ENCODE peak calls at places on chromosome 14, in six cellular contexts. N is gastrocnemius medialis, P is A673, I is AG04450, M is fibroblast of lung, U is cardiac muscle cell. F is an unnamed sample.

GRCh38 chr14:77043177-77043983 is 14.9 kb upstream of the IRF2BPL start:
- DNase-seq in N (no peak), P (peak), I (no peak), M (peak), U (peak), F (peak)

GRCh38 chr14:98715054-98715453 is 556.9 kb downstream of the BCL11B start:
- DNase-seq in N (peak), P (no peak), I (no peak), M (no peak), U (no peak), F (no peak)

GRCh38 chr14:33629721-33630287 is 321.1 kb downstream of the EGLN3 start:
- DNase-seq in N (no peak), P (no peak), I (no peak), M (peak), U (no peak), F (no peak)

GRCh38 chr14:21987937-21988336 is 314.3 kb upstream of the OR4E1 start:
- DNase-seq in N (no peak), P (peak), I (no peak), M (no peak), U (peak), F (no peak)

GRCh38 chr14:20494935-20495766 is 10.2 kb upstream of the RNASE10 start:
- DNase-seq in N (no peak), P (peak), I (no peak), M (peak), U (no peak), F (no peak)

GRCh38 chr14:94394594-94395305 is 6.3 kb upstream of the SERPINA1 start:
- DNase-seq in N (peak), P (peak), I (no peak), M (peak), U (no peak), F (peak)

GRCh38 chr14:89640141-89640540 is 223.1 kb upstream of the FOXN3 start:
- DNase-seq in N (no peak), P (no peak), I (no peak), M (peak), U (no peak), F (no peak)

GRCh38 chr14:103613517-103613916 is 15.5 kb upstream of the KLC1 start:
- DNase-seq in N (no peak), P (no peak), I (no peak), M (no peak), U (no peak), F (no peak)

GRCh38 chr14:68733086-68733621 is 59.7 kb downstream of the ZFP36L1 start:
- DNase-seq in N (no peak), P (no peak), I (no peak), M (no peak), U (no peak), F (no peak)

GRCh38 chr14:92549853-92550244 is 36.3 kb downstream of the RIN3 start:
- DNase-seq in N (no peak), P (no peak), I (no peak), M (peak), U (no peak), F (peak)

GRCh38 chr14:25896777-25897176 is 701.1 kb downstream of the NOVA1 start:
- DNase-seq in N (no peak), P (no peak), I (no peak), M (no peak), U (no peak), F (no peak)

GRCh38 chr14:66709292-66709691 is 201.3 kb downstream of the GPHN start:
- DNase-seq in N (no peak), P (peak), I (no peak), M (peak), U (no peak), F (no peak)

GRCh38 chr14:53126705-53127104 is 26.4 kb downstream of the DDHD1 start:
- DNase-seq in N (no peak), P (no peak), I (no peak), M (no peak), U (no peak), F (no peak)

GRCh38 chr14:78074546-78074945 is 95.6 kb upstream of the NRXN3 start:
- DNase-seq in N (no peak), P (no peak), I (no peak), M (peak), U (peak), F (peak)

GRCh38 chr14:64796369-64796768 is 83.3 kb downstream of the SPTB start:
- DNase-seq in N (no peak), P (no peak), I (no peak), M (no peak), U (no peak), F (no peak)

GRCh38 chr14:64800000-64800399 is 79.7 kb downstream of the SPTB start:
- DNase-seq in N (no peak), P (peak), I (no peak), M (peak), U (peak), F (peak)

GRCh38 chr14:64801046-64801445 is 78.7 kb downstream of the SPTB start:
- DNase-seq in N (no peak), P (no peak), I (no peak), M (no peak), U (no peak), F (no peak)

GRCh38 chr14:64801800-64802199 is 77.9 kb downstream of the SPTB start:
- DNase-seq in N (no peak), P (no peak), I (no peak), M (no peak), U (peak), F (no peak)

DNA sequence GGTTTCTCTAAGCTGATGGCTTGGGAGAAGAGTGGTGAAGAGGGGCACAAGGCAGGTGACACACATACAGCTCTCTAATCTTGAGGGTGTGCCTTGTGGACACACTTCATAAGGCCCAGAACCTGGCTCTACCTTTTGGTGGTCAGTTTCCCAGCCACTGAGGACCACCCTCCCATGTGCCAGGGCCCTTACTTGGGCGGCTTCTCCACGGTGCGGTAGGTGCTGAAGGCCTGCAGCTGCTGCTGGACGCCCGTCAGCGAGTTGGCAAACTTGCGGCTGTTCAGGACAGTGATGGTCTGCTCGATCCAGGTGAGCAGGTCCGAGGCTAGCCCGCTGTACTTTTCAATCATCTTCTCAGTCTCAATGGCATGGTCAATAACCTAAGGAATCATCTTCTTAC is 80.2 kb downstream of the SPTB start:
- DNase-seq in N (no peak), P (no peak), I (no peak), M (no peak), U (no peak), F (no peak)
- TF ChIP-seq CTCF in N (no peak), P (no peak), I (no peak), M (no peak), U (no peak), F (no peak)

DNA sequence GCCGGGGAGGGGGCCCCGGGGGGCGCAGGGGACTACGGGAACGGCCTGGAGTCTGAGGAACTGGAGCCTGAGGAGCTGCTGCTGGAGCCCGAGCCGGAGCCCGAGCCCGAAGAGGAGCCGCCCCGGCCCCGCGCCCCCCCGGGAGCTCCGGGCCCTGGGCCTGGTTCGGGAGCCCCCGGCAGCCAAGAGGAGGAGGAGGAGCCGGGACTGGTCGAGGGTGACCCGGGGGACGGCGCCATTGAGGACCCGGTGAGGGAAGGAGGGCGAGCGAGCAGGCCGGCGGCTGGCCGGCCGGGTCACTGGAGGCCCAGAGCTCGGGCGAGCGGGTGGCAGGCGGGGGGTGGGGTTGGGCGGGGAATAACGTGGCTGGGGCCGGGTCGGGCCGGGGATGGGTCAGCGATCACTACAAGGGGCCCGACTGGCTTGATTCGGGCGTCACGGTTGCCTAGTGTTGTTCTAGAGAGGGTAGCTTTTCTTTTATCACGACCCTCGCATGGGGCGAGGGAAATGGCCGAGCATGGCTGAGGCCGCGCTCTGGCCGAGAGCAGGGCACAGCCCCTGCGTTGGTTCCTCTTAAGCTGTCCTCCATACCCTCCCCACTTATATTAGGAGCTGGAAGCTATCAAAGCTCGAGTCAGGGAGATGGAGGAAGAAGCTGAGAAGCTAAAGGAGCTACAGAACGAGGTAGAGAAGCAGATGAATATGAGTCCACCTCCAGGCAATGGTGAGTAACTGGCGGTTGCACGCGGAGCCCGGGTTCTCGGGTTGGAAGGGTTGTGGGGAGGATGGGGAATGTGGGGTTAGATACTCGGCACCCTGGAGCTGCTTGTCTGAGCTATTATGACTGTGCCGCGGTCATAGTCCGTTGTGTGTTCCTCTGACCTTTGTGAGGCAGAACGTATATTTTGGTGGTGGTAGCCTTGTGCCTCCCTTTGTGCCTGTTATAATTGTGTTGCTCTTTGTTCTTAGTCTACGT is 603 bp downstream of the PABPN1 start:
- DNase-seq in N (no peak), P (peak), I (no peak), M (peak), U (peak), F (no peak)
- H3K27ac ChIP-seq in N (peak), P (peak), I (peak), M (peak), U (peak), F (peak)

GRCh38 chr14:104753528-104754212 is 723 bp downstream of the SIVA1 start:
- DNase-seq in N (no peak), P (no peak), I (no peak), M (peak), U (no peak), F (peak)
- TF ChIP-seq CTCF in N (no peak), P (no peak), I (no peak), M (no peak), U (no peak), F (no peak)

GRCh38 chr14:35335388-35336092 is 43.4 kb downstream of the PSMA6 start:
- DNase-seq in N (no peak), P (no peak), I (no peak), M (no peak), U (peak), F (no peak)
- H3K27ac ChIP-seq in N (peak), P (no peak), I (no peak), M (peak), U (peak), F (peak)

GRCh38 chr14:65373671-65374039 is 38.9 kb upstream of the FUT8 start:
- DNase-seq in N (peak), P (no peak), I (no peak), M (no peak), U (no peak), F (no peak)
- TF ChIP-seq CTCF in N (peak), P (no peak), I (no peak), M (peak), U (no peak), F (no peak)

GRCh38 chr14:61323970-61324369 is 2.6 kb downstream of the PRKCH start:
- DNase-seq in N (no peak), P (no peak), I (no peak), M (no peak), U (no peak), F (no peak)
- H3K27ac ChIP-seq in N (peak), P (no peak), I (no peak), M (no peak), U (no peak), F (peak)

F was measured in heart right ventricle.